ENCODE peak calls at places on chromosomes 6 and 20, in nine cellular contexts. Q is anterior cingulate cortex; R is ecto neural progenitor cell; I is OCI-LY7; D is RWPE2; L is activated naive CD4-positive, alpha-beta T cell treated with anti-CD3 and anti-CD28 coated beads for 36 hours; X is HCT116; V is effector CD4-positive, alpha-beta T cell; F is NCI-H1092 treated with DMSO at 0.1 percent for 48 hours. T is an unnamed sample.

GRCh38 chr6:6686748-6687601 is 98.5 kb downstream of the LY86 start:
- DNase-seq in V (no peak), D (peak), R (peak), F (peak), Q (peak), X (peak), I (peak), L (peak), T (peak)

GRCh38 chr6:13712485-13712990 is 903 bp upstream of the RANBP9 start:
- DNase-seq in V (no peak), D (no peak), L (no peak), F (no peak), R (no peak), Q (no peak), I (peak), X (no peak), T (peak)

GRCh38 chr20:297925-298754 is 770 bp downstream of the ZCCHC3 start:
- DNase-seq in L (peak), X (no peak), D (no peak), F (peak), R (peak), I (peak), Q (peak), V (peak), T (peak)

GRCh38 chr20:32762754-32763201 is 593 bp downstream of the DNMT3B start:
- DNase-seq in D (no peak), I (peak), L (peak), X (no peak), Q (no peak), V (no peak), R (no peak), F (no peak), T (no peak)

GRCh38 chr20:15406072-15406471 is 1068.7 kb upstream of the FLRT3 start:
- DNase-seq in D (no peak), F (no peak), X (no peak), L (no peak), R (no peak), I (no peak), V (no peak), Q (no peak), T (no peak)

GRCh38 chr6:147769496-147770087 is 261.1 kb downstream of the SAMD5 start:
- DNase-seq in Q (no peak), L (no peak), R (no peak), X (no peak), D (no peak), V (no peak), I (no peak), F (no peak), T (no peak)

GRCh38 chr20:7938058-7938457 is 2.2 kb downstream of the HAO1 start:
- DNase-seq in Q (no peak), F (no peak), L (no peak), V (no peak), D (no peak), R (no peak), X (no peak), I (no peak), T (no peak)

GRCh38 chr6:37483917-37484785 is 15.5 kb downstream of the CCDC167 start:
- DNase-seq in Q (peak), F (peak), I (peak), R (peak), D (peak), X (no peak), L (peak), V (peak), T (peak)

GRCh38 chr20:32356935-32357868 is 929 bp upstream of the ASXL1 start:
- DNase-seq in L (no peak), R (no peak), X (peak), D (peak), I (no peak), F (no peak), V (no peak), Q (no peak), T (no peak)

GRCh38 chr20:2691663-2692035 is 931 bp upstream of the EBF4 start:
- DNase-seq in L (no peak), D (no peak), X (no peak), V (no peak), F (no peak), R (no peak), Q (no peak), I (no peak), T (no peak)

GRCh38 chr20:36575066-36575743 is 1.8 kb downstream of the TGIF2 start:
- DNase-seq in F (peak), R (no peak), L (peak), Q (no peak), V (no peak), X (no peak), I (peak), D (peak), T (peak)

GRCh38 chr6:48098923-48099322 is 12.1 kb downstream of the PTCHD4 start:
- DNase-seq in I (no peak), L (no peak), D (no peak), Q (no peak), X (no peak), V (no peak), F (no peak), R (no peak), T (no peak)

GRCh38 chr6:50707652-50708325 is 5.5 kb upstream of the TFAP2D start:
- DNase-seq in I (no peak), Q (peak), R (peak), L (no peak), F (no peak), X (no peak), V (no peak), D (no peak), T (no peak)